ENCODE peak calls at places on chromosome 5, in five cellular contexts. I, O, F, Y and Z are unnamed samples.

GRCh38 chr5:137055271-137055872 is 443.8 kb downstream of the SPOCK1 start:
- DNase-seq in Y (no peak), I (no peak), O (no peak), F (no peak), Z (no peak)

GRCh38 chr5:56543431-56544385 is 271.6 kb upstream of the MAP3K1 start:
- DNase-seq in F (no peak), Y (no peak), I (no peak), O (no peak), Z (peak; percentile 19)

GRCh38 chr5:71939452-71939932 is 167.8 kb upstream of the MAP1B start:
- DNase-seq in F (no peak), O (peak; percentile 62), Y (no peak), I (no peak), Z (no peak)

GRCh38 chr5:150013931-150014330 is 13.4 kb downstream of the HMGXB3 start:
- DNase-seq in O (no peak), F (no peak), Y (no peak), I (no peak), Z (no peak)

GRCh38 chr5:133113331-133114061 is 61.7 kb downstream of the HSPA4 start:
- DNase-seq in O (no peak), Y (no peak), F (no peak), I (no peak), Z (peak; percentile 48)

GRCh38 chr5:99169309-99169708 is 240.5 kb upstream of the CHD1 start:
- DNase-seq in I (no peak), O (no peak), Y (no peak), F (no peak), Z (no peak)

GRCh38 chr5:131081371-131081770 is 83.7 kb downstream of the HINT1 start:
- DNase-seq in I (no peak), O (no peak), F (no peak), Y (no peak), Z (no peak)

GRCh38 chr5:88108490-88109279 is 160.0 kb downstream of the TMEM161B start:
- DNase-seq in I (no peak), O (no peak), F (no peak), Y (no peak), Z (no peak)

GRCh38 chr5:147973086-147973485 is 66.7 kb upstream of the C5orf46 start:
- DNase-seq in O (no peak), I (no peak), F (no peak), Y (no peak), Z (no peak)

GRCh38 chr5:142929602-142930001 is 159.4 kb downstream of the ARHGAP26 start:
- DNase-seq in F (no peak), O (no peak), Y (no peak), I (peak; percentile 70), Z (peak; percentile 56)

GRCh38 chr5:93431255-93431654 is 149.8 kb downstream of the NR2F1-AS1 start:
- DNase-seq in Y (no peak), F (no peak), I (no peak), O (no peak), Z (no peak)

GRCh38 chr5:179006564-179006963 is 11.4 kb upstream of the GRM6 start:
- DNase-seq in I (no peak), F (no peak), Y (no peak), O (no peak), Z (no peak)

GRCh38 chr5:113054899-113055298 is 78.3 kb downstream of the DCP2 start:
- DNase-seq in F (peak; percentile 16), Y (no peak), O (no peak), I (no peak), Z (no peak)

GRCh38 chr5:133296624-133297023 is 244.8 kb downstream of the HSPA4 start:
- DNase-seq in F (no peak), O (no peak), Y (no peak), I (no peak), Z (no peak)

GRCh38 chr5:168422431-168422830 is 63.8 kb upstream of the RARS1 start:
- DNase-seq in Y (no peak), I (no peak), O (no peak), F (no peak), Z (no peak)

GRCh38 chr5:143714629-143715028 is 97.3 kb upstream of the HMHB1 start:
- DNase-seq in Y (no peak), F (no peak), O (no peak), I (no peak), Z (no peak)

GRCh38 chr5:50667079-50667652 is 729 bp downstream of the PARP8 start:
- DNase-seq in I (peak; percentile 44), Y (no peak), F (peak; percentile 68), O (peak; percentile 37), Z (peak; percentile 48)

GRCh38 chr5:130724658-130725057 is 440.4 kb downstream of the HINT1 start:
- DNase-seq in I (no peak), Y (no peak), O (no peak), F (no peak), Z (no peak)

GRCh38 chr5:55171471-55171870 is 1.5 kb downstream of the CDC20B start:
- DNase-seq in Y (no peak), I (no peak), O (no peak), F (no peak), Z (no peak)

GRCh38 chr5:69024241-69024651 is 69.6 kb upstream of the SLC30A5 start:
- DNase-seq in I (no peak), F (no peak), Y (no peak), O (peak; percentile 43), Z (no peak)

GRCh38 chr5:68285857-68286611 is 70.5 kb downstream of the PIK3R1 start:
- DNase-seq in Y (no peak), I (no peak), F (no peak), O (no peak), Z (no peak)

GRCh38 chr5:89255845-89256463 is 373.0 kb upstream of the MEF2C start:
- DNase-seq in O (no peak), I (no peak), F (no peak), Y (no peak), Z (peak; percentile 77)

GRCh38 chr5:96717874-96718273 is 55.7 kb downstream of the CAST start:
- DNase-seq in Y (no peak), F (no peak), I (no peak), O (no peak), Z (no peak)

GRCh38 chr5:96718635-96719077 is 56.5 kb downstream of the CAST start:
- DNase-seq in Y (no peak), O (peak; percentile 26), F (peak; percentile 48), I (peak; percentile 57), Z (no peak)

GRCh38 chr5:96721351-96721970 is 59.3 kb downstream of the CAST start:
- DNase-seq in Y (no peak), F (no peak), O (peak; percentile 86), I (no peak), Z (no peak)

GRCh38 chr5:96716716-96717115 is 54.5 kb downstream of the CAST start:
- DNase-seq in F (no peak), I (no peak), Y (no peak), O (no peak), Z (no peak)

DNA sequence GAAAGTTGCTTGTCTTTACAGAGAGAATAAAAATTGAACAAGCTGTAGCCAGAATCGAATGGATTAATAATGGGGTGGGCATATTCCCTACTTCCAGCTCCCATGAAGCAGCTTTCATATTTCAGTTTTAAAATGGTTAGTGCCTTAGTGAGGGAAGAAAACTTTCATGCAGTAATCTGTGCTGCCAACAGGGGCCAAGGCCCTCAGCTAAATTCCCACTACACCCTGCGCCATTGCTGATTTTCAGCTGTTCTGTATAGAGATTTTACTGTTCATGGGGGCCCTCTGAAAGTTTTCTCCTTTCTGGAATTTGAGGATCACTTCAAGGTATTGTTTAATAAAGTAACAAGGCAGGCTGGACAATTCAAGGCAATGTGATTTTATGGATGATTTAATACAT is 58.2 kb downstream of the CAST start:
- DNase-seq in Y (no peak), I (no peak), F (no peak), O (no peak), Z (no peak)
- H3K27ac ChIP-seq in Y (no peak overlapping the region), I (no peak overlapping the region), F (no peak overlapping the region), O (peak overlapping the region; percentile 69), Z (no peak overlapping the region)

GRCh38 chr5:62785588-62785987 is 207.0 kb downstream of the LRRC70 start:
- DNase-seq in I (no peak), Y (no peak), O (no peak), F (no peak), Z (no peak)

GRCh38 chr5:62786099-62786498 is 207.5 kb downstream of the LRRC70 start:
- DNase-seq in O (no peak), F (no peak), Y (no peak), I (no peak), Z (no peak)

GRCh38 chr5:62795912-62796311 is 217.3 kb downstream of the LRRC70 start:
- DNase-seq in O (no peak), Y (no peak), F (no peak), I (no peak), Z (no peak)

GRCh38 chr5:62790348-62790747 is 211.7 kb downstream of the LRRC70 start:
- DNase-seq in I (no peak), O (no peak), F (peak; percentile 23), Y (no peak), Z (no peak)

DNA sequence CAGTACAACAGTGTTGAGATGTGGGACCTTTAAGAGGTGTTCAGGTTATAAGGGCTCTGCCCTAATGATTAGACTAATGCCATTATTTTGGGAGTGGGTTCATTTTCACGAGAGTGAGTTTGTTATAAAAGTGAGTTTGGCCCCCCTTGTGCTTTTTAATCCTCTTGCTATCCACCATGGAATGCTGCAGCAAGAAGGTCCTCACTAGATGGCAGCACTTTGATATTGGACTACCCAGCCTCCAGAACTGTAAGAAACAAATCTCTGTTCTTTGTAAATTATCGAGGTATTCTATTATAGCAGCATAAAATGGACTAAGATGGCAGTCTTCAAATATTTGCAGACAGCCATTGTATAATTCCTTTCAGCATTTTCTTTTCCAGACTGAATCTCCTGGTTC is 212.4 kb downstream of the LRRC70 start:
- DNase-seq in I (no peak), F (no peak), Y (no peak), O (peak; percentile 15), Z (peak; percentile 38)
- H3K4me3 ChIP-seq in I (no peak overlapping the region), F (no peak overlapping the region), Y (no peak overlapping the region), O (no peak overlapping the region), Z (no peak overlapping the region)

DNA sequence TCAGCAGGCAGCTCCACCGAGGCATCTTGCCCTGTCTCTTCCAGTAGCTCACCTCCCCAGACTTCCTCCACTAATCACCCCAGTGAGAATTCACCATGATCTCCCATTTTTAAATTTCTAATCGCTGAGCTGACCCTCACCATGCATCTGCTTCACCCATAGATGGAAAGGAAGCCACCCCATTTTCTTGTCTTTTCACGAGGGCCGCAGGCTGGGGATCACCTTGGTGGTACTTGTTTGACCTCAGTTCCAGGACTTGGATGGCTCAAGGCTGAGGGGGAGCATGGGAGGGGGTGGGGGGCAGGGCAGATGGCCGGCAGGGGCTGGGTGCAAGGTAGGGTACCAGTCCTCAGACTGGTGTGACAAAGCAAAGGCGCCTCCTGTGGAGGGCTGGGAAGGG is 3.6 kb downstream of the PROP1 start:
- DNase-seq in I (no peak), F (no peak), O (no peak), Y (no peak), Z (no peak)
- H3K27me3 ChIP-seq in I (peaks cover 42% of the 10 kb centered on the region), F (no peaks in the 10 kb centered on the region), O (no peaks in the 10 kb centered on the region), Y (no peaks in the 10 kb centered on the region), Z (no peaks in the 10 kb centered on the region)

DNA sequence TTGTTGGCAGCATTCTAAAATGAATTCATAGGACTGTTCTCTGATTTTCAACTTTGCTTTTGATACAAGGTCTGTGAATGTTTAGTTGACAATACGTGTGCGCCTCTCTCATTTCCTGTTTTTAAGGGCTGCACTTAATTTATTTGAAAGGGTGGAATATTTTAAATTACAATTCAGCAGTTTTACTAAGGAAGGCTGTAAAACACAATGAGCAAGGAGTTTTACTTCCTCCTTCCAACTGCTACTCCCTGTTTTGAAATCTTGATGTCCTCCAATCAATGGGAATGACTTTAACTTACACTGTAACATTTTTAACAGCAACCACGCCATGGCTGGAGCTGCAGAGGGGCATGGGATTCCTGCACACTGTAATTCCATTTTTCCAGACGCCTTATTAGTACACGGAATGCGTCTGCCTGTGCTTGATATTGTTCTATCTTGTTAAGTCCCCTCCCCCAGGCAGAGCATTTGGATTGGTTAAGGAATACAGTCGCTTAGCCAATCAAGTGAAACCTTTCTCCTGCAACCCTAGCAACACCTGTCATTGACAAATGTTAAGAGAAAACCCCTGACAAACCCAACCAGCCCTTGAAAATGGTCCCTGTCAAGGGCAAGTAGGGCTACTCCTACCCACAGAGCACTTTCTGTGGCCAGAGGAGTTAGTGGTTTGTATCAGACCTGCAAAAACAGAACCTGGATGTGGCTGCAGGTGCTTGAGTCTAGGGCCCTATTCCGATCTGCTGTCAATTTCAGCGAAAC is 12.5 kb upstream of the ZSWIM6 start:
- DNase-seq in Y (no peak), F (no peak), I (no peak), O (no peak), Z (no peak)
- H3K27ac ChIP-seq in Y (peak overlapping the region; percentile 5), F (no peak overlapping the region), I (no peak overlapping the region), O (no peak overlapping the region), Z (no peak overlapping the region)